ENCODE peak calls at places on chromosome 3, in ten cellular contexts. E, G, Z, Q, M, L, V, I, S and N are unnamed samples.
A peak's percentile ranks its signal among the peaks of the same experiment; 100 is the strongest.

GRCh38 chr3:58209933-58210332 is 839 bp downstream of the DNASE1L3 start:
- DNase-seq in E (no peak), I (no peak), Z (no peak), S (no peak), V (no peak), L (no peak), G (no peak), M (no peak), Q (no peak), N (no peak)

GRCh38 chr3:143753456-143753855 is 94.8 kb downstream of the SLC9A9 start:
- DNase-seq in S (no peak), V (no peak), I (no peak), E (no peak), G (no peak), L (no peak), M (no peak), Q (no peak), Z (no peak), N (no peak)

GRCh38 chr3:23495507-23495906 is 292.4 kb downstream of the UBE2E2 start:
- DNase-seq in L (no peak), Z (no peak), G (no peak), Q (no peak), V (no peak), M (no peak), E (no peak), S (no peak), I (peak; percentile 23), N (no peak)

GRCh38 chr3:128390867-128391266 is 75.8 kb downstream of the DNAJB8 start:
- DNase-seq in L (no peak), Q (no peak), I (no peak), S (no peak), M (no peak), Z (no peak), E (no peak), G (no peak), V (no peak), N (no peak)

GRCh38 chr3:85821130-85821756 is 862.5 kb downstream of the CADM2 start:
- DNase-seq in G (peak; percentile 68), M (peak; percentile 80), L (no peak), V (peak; percentile 49), I (no peak), Q (no peak), E (no peak), S (no peak), Z (peak; percentile 8), N (no peak)

GRCh38 chr3:173957646-173958045 is 560.1 kb downstream of the NLGN1 start:
- DNase-seq in M (no peak), Q (no peak), G (no peak), L (no peak), S (no peak), Z (no peak), I (no peak), V (no peak), E (no peak), N (no peak)

GRCh38 chr3:45214061-45214680 is 11.9 kb downstream of the TMEM158 start:
- DNase-seq in I (no peak), L (no peak), E (no peak), Q (no peak), Z (no peak), M (peak; percentile 65), V (no peak), G (no peak), S (no peak), N (no peak)

GRCh38 chr3:102230057-102230456 is 204.8 kb upstream of the ZPLD1 start:
- DNase-seq in S (no peak), Q (no peak), I (no peak), M (no peak), G (no peak), V (peak; percentile 89), E (no peak), Z (no peak), L (no peak), N (no peak)

GRCh38 chr3:115245437-115245836 is 98.3 kb upstream of the ZBTB20 start:
- DNase-seq in M (no peak), S (no peak), G (peak; percentile 60), Q (peak; percentile 22), E (no peak), L (no peak), V (no peak), I (peak; percentile 76), Z (no peak), N (no peak)

DNA sequence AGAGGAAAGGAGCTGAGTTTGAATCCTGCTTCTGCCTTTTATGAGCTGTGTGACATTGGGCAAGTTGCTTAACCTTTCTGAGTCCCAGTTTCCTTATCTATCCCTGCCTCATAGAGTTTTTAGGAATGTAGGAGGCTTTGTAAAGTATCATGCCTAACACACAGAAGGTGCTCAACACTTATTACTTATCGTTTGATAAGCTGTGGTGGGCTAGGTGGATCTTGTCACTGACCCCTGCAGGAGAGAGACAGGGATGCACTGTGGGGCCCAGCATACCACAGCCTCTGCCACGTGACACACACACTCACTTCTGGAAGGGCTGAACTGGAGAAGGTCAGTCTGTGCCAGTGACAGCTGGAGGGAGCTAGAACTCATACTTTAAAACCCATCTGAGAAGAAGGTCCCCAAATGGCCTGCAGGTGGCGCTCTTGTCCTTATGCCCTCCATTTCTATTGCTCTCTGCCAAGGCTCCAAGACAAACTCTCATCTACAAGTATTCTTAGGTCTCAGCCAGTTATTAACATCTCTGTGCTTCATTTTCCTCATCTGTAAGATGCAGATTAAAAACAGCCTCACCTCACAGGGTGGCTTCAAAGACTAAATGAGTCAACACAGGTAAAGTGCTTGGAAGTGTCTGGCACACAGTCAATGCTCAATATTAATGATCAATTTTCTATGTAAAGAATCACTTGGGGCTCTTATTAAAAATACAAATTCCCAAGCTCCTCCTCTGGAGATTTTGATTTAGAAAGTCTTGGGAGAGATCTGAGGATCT is 57.5 kb upstream of the HACD2 start:
- DNase-seq in V (peak; percentile 78), Q (peak; percentile 80), S (no peak), G (peak; percentile 87), L (peak; percentile 58), I (peak; percentile 79), Z (peak; percentile 76), E (no peak), M (peak; percentile 97), N (no peak)
- TF ChIP-seq CTCF in V (peak; percentile 96), Q (peak; percentile 80), S (peak; percentile 59), G (peak; percentile 75), L (peak; percentile 82), I (peak; percentile 82), Z (peak; percentile 61), E (peak; percentile 51), M (peak; percentile 97), N (peak; percentile 81)

DNA sequence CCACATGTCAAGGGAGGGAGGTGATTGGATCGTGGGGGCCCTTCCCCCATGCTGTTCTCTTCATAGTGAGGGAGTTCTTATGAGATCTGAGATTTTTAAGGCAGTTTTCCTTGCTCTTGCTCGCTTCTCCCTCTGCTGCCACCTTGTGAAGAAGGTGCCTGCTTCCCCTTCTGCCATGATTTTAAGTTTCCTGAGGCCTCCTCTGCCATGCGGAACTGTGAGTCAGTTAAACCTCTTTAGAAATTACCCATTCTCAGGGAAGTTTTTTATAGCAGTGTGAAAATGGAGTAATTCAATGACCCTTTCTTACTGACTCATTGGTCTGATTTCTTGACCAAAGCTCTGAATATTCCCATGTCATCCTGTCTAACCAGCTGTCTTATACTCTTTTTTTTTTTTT is 484.4 kb upstream of the TPRG1 start:
- DNase-seq in M (peak; percentile 70), I (peak; percentile 88), S (no peak), V (no peak), Q (no peak), G (no peak), Z (no peak), L (peak; percentile 86), E (no peak), N (no peak)
- TF ChIP-seq CTCF in M (peak; percentile 61), I (peak; percentile 64), S (no peak), V (peak; percentile 32), Q (no peak), G (peak; percentile 23), Z (no peak), L (peak; percentile 57), E (peak; percentile 25), N (peak; percentile 46)

GRCh38 chr3:43156812-43157455 is 51.1 kb upstream of the POMGNT2 start:
- DNase-seq in S (no peak), Z (no peak), M (peak; percentile 25), V (no peak), L (no peak), I (no peak), G (no peak), E (no peak), Q (no peak), N (no peak)

GRCh38 chr3:43155016-43155415 is 49.1 kb upstream of the POMGNT2 start:
- DNase-seq in Q (no peak), S (no peak), Z (no peak), G (no peak), V (no peak), E (no peak), I (no peak), L (no peak), M (no peak), N (no peak)

GRCh38 chr3:43152649-43153048 is 46.8 kb upstream of the POMGNT2 start:
- DNase-seq in L (no peak), M (no peak), Z (no peak), G (peak; percentile 22), S (no peak), E (no peak), I (no peak), V (no peak), Q (no peak), N (no peak)

GRCh38 chr3:43153189-43154083 is 47.6 kb upstream of the POMGNT2 start:
- DNase-seq in Z (no peak), I (no peak), G (peak; percentile 57), L (no peak), Q (peak; percentile 35), M (no peak), V (no peak), S (no peak), E (peak; percentile 82), N (no peak)

GRCh38 chr3:43155464-43156121 is 49.7 kb upstream of the POMGNT2 start:
- DNase-seq in Q (peak; percentile 73), Z (no peak), G (peak; percentile 82), I (no peak), M (peak; percentile 91), L (no peak), V (no peak), S (no peak), E (peak; percentile 77), N (no peak)
- TF ChIP-seq CTCF in Q (peak; percentile 66), Z (no peak), G (peak; percentile 62), I (peak; percentile 82), M (peak; percentile 81), L (no peak), V (no peak), S (no peak), E (peak; percentile 45), N (peak; percentile 60)

GRCh38 chr3:151410891-151411559 is 26.5 kb upstream of the P2RY12 start:
- DNase-seq in Z (no peak), G (no peak), S (no peak), E (no peak), I (no peak), Q (no peak), V (no peak), L (no peak), M (no peak), N (no peak)

GRCh38 chr3:151407928-151408327 is 23.4 kb upstream of the P2RY12 start:
- DNase-seq in Q (no peak), S (no peak), I (no peak), V (no peak), M (no peak), G (no peak), E (no peak), Z (no peak), L (no peak), N (no peak)

GRCh38 chr3:151415289-151415688 is 30.7 kb upstream of the P2RY12 start:
- DNase-seq in V (no peak), E (no peak), M (no peak), Q (no peak), L (no peak), S (no peak), I (no peak), G (no peak), Z (no peak), N (no peak)

GRCh38 chr3:151412989-151413388 is 28.4 kb upstream of the P2RY12 start:
- DNase-seq in S (no peak), G (no peak), I (no peak), M (peak; percentile 74), E (no peak), Z (no peak), L (no peak), Q (no peak), V (no peak), N (no peak)
- TF ChIP-seq CTCF in S (no peak), G (no peak), I (no peak), M (peak; percentile 68), E (no peak), Z (no peak), L (no peak), Q (no peak), V (peak; percentile 56), N (no peak)